ENCODE peak calls at places on chromosomes 3 and 15, in five cellular contexts. B is CD4-positive, CD25-positive, alpha-beta regulatory T cell; C is CD8-positive, alpha-beta memory T cell; I is neural progenitor cell; E is lung. J is an unnamed sample.

GRCh38 chr15:83379574-83379973 is 67.6 kb upstream of the SH3GL3 start:
- DNase-seq in C (no peak), I (no peak), E (no peak), B (no peak), J (no peak)

GRCh38 chr3:60384352-60384751 is 866.9 kb downstream of the FHIT start:
- DNase-seq in B (no peak), E (no peak), C (no peak), I (no peak), J (no peak)

GRCh38 chr3:72078661-72079368 is 293.9 kb upstream of the PROK2 start:
- DNase-seq in C (no peak), I (no peak), E (no peak), B (no peak), J (no peak)

GRCh38 chr3:152260529-152260928 is 8.2 kb upstream of the MBNL1 start:
- DNase-seq in E (no peak), C (no peak), B (no peak), I (no peak), J (no peak)

GRCh38 chr3:99945328-99945995 is 127.8 kb downstream of the CMSS1 start:
- DNase-seq in I (no peak), C (no peak), B (no peak), E (no peak), J (no peak)

GRCh38 chr3:150495563-150496168 is 50.6 kb downstream of the SERP1 start:
- DNase-seq in B (no peak), E (no peak), I (peak; percentile 37), C (no peak), J (no peak)

GRCh38 chr15:64381000-64381751 is at the start of gene PCLAF:
- DNase-seq in I (peak; percentile 96), C (peak; percentile 90), B (peak; percentile 89), E (peak; percentile 95), J (peak; percentile 97)

GRCh38 chr3:189519458-189519857 is 111.7 kb upstream of the TP63 start:
- DNase-seq in E (no peak), C (no peak), B (no peak), I (no peak), J (no peak)

GRCh38 chr3:165817160-165817709 is 20.0 kb downstream of the BCHE start:
- DNase-seq in C (no peak), B (no peak), E (no peak), I (no peak), J (no peak)

GRCh38 chr3:63679181-63679580 is 26.7 kb downstream of the SNTN start:
- DNase-seq in I (no peak), E (no peak), C (no peak), B (no peak), J (no peak)

GRCh38 chr3:161854232-161854771 is 357.7 kb downstream of the OTOL1 start:
- DNase-seq in C (no peak), B (no peak), I (peak; percentile 33), E (no peak), J (no peak)

GRCh38 chr15:100372695-100373036 is 30.9 kb upstream of the ADAMTS17 start:
- DNase-seq in B (no peak), I (no peak), C (no peak), E (no peak), J (peak; percentile 48)

GRCh38 chr3:61560452-61561373 is 658 bp upstream of the PTPRG start:
- DNase-seq in B (no peak), E (peak; percentile 83), C (no peak), I (peak; percentile 90), J (peak; percentile 87)

GRCh38 chr3:126121074-126121473 is 37.1 kb upstream of the SLC41A3 start:
- DNase-seq in B (no peak), C (no peak), I (no peak), E (no peak), J (no peak)

GRCh38 chr15:76932090-76932966 is 779 bp downstream of the RCN2 start:
- DNase-seq in B (no peak), E (no peak), C (no peak), I (peak; percentile 42), J (no peak)

GRCh38 chr3:11384074-11384473 is 111.9 kb downstream of the ATG7 start:
- DNase-seq in I (no peak), E (no peak), B (no peak), C (no peak), J (no peak)

GRCh38 chr3:97736928-97737327 is 27.6 kb upstream of the ARL6 start:
- DNase-seq in C (no peak), E (no peak), B (no peak), I (peak; percentile 23), J (no peak)

GRCh38 chr3:52682016-52682415 is 3.7 kb downstream of the PBRM1 start:
- DNase-seq in B (no peak), E (peak; percentile 39), C (no peak), I (peak; percentile 27), J (no peak)

GRCh38 chr3:159734681-159735080 is 254.0 kb upstream of the IL12A start:
- DNase-seq in B (no peak), I (no peak), C (no peak), E (no peak), J (no peak)

GRCh38 chr3:133408366-133408765 is 8.5 kb downstream of the BFSP2 start:
- DNase-seq in E (no peak), B (no peak), I (no peak), C (no peak), J (no peak)

GRCh38 chr3:197533396-197534347 is 22.1 kb downstream of the BDH1 start:
- DNase-seq in C (no peak), I (no peak), E (no peak), B (no peak), J (no peak)

GRCh38 chr3:130905551-130905950 is 11.7 kb downstream of the ATP2C1 start:
- DNase-seq in I (no peak), E (no peak), C (no peak), B (no peak), J (no peak)

GRCh38 chr3:130903412-130903908 is 9.6 kb downstream of the ATP2C1 start:
- DNase-seq in C (no peak), E (no peak), I (no peak), B (no peak), J (no peak)

GRCh38 chr3:130907966-130908365 is 14.1 kb downstream of the ATP2C1 start:
- DNase-seq in B (no peak), C (no peak), E (no peak), I (no peak), J (no peak)

GRCh38 chr3:130906374-130906995 is 12.6 kb downstream of the ATP2C1 start:
- DNase-seq in E (no peak), B (no peak), I (no peak), C (no peak), J (no peak)

DNA sequence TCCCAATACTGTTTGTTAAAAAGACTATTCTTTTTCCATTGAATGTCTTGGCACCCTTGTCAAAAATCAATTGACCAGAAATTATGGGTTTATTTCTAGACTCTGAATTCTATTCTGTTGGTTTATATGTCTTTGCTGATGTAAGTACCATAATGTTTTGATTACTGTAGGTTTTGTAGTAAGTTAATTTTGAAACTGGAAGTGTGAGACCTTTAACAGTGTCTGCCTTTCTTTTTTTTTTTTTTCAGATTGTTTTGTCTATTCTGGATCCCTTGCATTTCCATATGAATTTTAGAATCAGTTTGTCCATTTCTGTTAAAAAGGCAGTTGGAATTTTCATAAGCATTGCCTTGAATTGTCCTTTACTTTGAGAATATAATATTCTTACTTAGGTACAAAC is 13.6 kb downstream of the ATP2C1 start:
- DNase-seq in E (no peak), I (no peak), B (no peak), C (no peak), J (no peak)
- H3K4me1 ChIP-seq in E (no peaks in the 10 kb centered on the region), I (no peaks in the 10 kb centered on the region), B (peaks cover 28% of the 10 kb centered on the region), C (peaks cover 39% of the 10 kb centered on the region), J (no peaks in the 10 kb centered on the region)

DNA sequence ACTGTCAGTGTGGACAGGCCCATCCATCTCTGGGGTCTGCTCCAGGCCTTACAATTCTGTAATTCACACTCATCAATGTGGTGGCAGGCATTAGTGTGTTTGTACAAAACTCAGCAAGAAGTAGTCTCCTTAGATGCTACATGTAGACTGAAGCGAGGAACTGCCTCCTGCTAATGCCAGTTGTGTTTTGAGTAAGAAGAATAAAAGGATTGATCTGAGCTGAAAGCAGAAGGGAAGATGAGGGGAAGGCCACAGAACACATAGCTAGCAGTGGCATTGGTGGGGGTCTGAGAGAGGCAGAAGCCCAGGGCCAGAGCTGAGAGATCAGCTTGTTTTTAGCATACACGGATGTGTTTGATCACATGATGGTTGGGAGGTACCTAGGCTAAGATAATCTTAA is 144.1 kb downstream of the TIGIT start:
- DNase-seq in B (no peak), C (no peak), I (no peak), E (no peak), J (no peak)
- H3K4me1 ChIP-seq in B (no peaks in the 10 kb centered on the region), C (no peaks in the 10 kb centered on the region), I (peaks cover 4% of the 10 kb centered on the region), E (no peaks in the 10 kb centered on the region), J (peaks cover 16% of the 10 kb centered on the region)

DNA sequence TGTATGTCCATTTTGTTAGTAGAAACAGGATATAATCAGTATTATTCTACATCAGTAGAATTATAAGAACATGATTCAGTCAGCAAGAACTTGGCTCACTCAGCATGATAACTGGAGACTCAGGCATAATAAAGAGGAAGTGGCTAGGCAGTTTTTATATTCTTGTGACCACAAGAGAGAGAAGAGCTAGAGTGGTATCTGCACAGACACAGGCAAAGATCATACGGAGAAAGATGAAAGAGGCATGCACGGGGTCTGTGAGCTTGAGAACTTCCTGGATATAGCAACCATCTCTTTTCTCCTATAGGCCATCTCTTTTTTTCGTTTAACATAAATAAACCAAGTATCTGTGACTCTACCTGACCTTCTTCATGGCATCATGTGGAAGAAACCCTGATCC is 46.8 kb downstream of the MYO5A start:
- DNase-seq in I (no peak), E (no peak), B (peak; percentile 48), C (peak; percentile 34), J (no peak)
- H3K4me1 ChIP-seq in I (peaks cover 12% of the 10 kb centered on the region), E (no peaks in the 10 kb centered on the region), B (peaks cover 81% of the 10 kb centered on the region), C (peaks cover 48% of the 10 kb centered on the region), J (no peaks in the 10 kb centered on the region)

GRCh38 chr15:41794081-41794480 is 19.8 kb downstream of the MAPKBP1 start:
- DNase-seq in I (no peak), C (no peak), B (no peak), E (no peak), J (no peak)
- H3K4me1 ChIP-seq in I (peaks cover 23% of the 10 kb centered on the region), C (peaks cover 22% of the 10 kb centered on the region), B (peaks cover 13% of the 10 kb centered on the region), E (peaks cover 23% of the 10 kb centered on the region), J (peaks cover 57% of the 10 kb centered on the region)

GRCh38 chr15:51086409-51086808 is 8.3 kb downstream of the TNFAIP8L3 start:
- DNase-seq in E (no peak), I (no peak), C (no peak), B (no peak), J (no peak)
- H3K4me1 ChIP-seq in E (peaks cover 1% of the 10 kb centered on the region), I (no peaks in the 10 kb centered on the region), C (no peaks in the 10 kb centered on the region), B (no peaks in the 10 kb centered on the region), J (peaks cover 78% of the 10 kb centered on the region)

GRCh38 chr3:66465034-66465433 is 35.8 kb downstream of the LRIG1 start:
- DNase-seq in B (no peak), C (no peak), I (no peak), E (no peak), J (no peak)

GRCh38 chr3:66463054-66463631 is 37.7 kb downstream of the LRIG1 start:
- DNase-seq in B (no peak), I (no peak), C (no peak), E (no peak), J (no peak)

GRCh38 chr3:66463734-66464511 is 36.9 kb downstream of the LRIG1 start:
- DNase-seq in B (no peak), E (no peak), I (no peak), C (no peak), J (no peak)

GRCh38 chr3:66465587-66465986 is 35.2 kb downstream of the LRIG1 start:
- DNase-seq in I (no peak), C (no peak), B (no peak), E (no peak), J (no peak)

GRCh38 chr3:66464512-66464894 is 36.3 kb downstream of the LRIG1 start:
- DNase-seq in I (no peak), C (no peak), E (no peak), B (no peak), J (no peak)
- H3K4me1 ChIP-seq in I (peaks cover 48% of the 10 kb centered on the region), C (no peaks in the 10 kb centered on the region), E (peaks cover 5% of the 10 kb centered on the region), B (peaks cover 19% of the 10 kb centered on the region), J (peaks cover 81% of the 10 kb centered on the region)